ENCODE peak calls at places on chromosomes 12 and 14, in six cellular contexts. D is progenitor cell of endocrine pancreas, O is omental fat pad, A is bronchial epithelial cell, B is choroid plexus epithelial cell, Y is mesothelial cell of epicardium. C is an unnamed sample.

GRCh38 chr14:63517354-63517753 is 25.8 kb downstream of the PPP2R5E start:
- DNase-seq in B (peak), D (no peak), A (no peak), O (no peak), Y (no peak), C (no peak)

GRCh38 chr12:102539651-102540553 is 59.5 kb upstream of the IGF1 start:
- DNase-seq in Y (no peak), A (peak), D (no peak), B (peak), O (no peak), C (peak)

GRCh38 chr14:35969310-35969709 is 143.2 kb downstream of the BRMS1L start:
- DNase-seq in O (no peak), D (no peak), A (no peak), B (no peak), Y (no peak), C (no peak)

GRCh38 chr12:11862794-11863193 is 207.9 kb upstream of the BCL2L14 start:
- DNase-seq in D (no peak), O (no peak), Y (no peak), B (peak), A (no peak), C (peak)

GRCh38 chr12:130685850-130686249 is 30.2 kb downstream of the RIMBP2 start:
- DNase-seq in A (no peak), D (no peak), B (no peak), O (no peak), Y (no peak), C (no peak)

GRCh38 chr12:51437471-51437870 is 12.8 kb downstream of the SLC4A8 start:
- DNase-seq in D (no peak), Y (no peak), B (no peak), A (no peak), O (no peak), C (no peak)

GRCh38 chr12:10310926-10311705 is 3.4 kb downstream of the KLRD1 start:
- DNase-seq in B (peak), O (no peak), D (no peak), A (peak), Y (no peak), C (no peak)

GRCh38 chr14:77053046-77053841 is 24.7 kb upstream of the IRF2BPL start:
- DNase-seq in Y (peak), B (peak), O (peak), D (peak), A (no peak), C (peak)

DNA sequence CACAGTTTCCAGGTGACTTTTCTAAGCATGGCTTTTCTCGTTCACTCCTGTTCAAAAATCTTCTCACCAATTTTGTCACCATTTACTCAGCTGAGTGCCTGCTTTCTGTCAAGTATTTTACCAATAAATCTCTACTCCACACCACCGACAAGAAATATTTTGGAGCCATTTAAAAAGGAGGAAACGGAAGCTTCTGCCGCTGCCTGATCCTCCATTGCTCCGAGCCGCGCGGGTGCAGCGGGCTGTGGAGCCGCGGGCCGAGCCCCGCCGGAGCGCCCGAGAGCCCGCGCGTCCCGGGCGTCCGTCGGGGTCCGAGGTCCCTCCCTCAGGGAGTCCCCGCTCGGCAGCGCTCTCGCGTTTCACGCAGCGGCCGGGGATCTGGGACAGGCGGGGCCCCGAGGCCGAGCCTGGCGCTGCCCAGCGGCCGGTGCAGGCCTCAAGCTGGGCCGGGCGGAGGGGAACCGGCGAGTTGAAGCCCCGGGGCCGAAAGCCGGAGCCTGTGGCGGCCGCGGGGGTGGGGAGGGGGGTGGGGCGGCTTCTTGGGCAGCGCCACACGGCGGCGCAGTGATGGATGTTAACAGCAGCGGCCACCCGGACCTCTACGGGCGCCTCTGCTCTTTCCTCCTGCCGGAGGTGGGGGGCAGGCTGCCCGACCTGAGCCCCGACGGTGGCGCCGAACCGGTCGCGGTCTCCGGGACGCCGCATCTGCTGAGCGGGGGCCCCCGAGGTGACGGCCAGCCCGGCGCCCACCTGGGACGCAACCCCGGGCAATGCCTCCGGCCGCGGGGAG is 1.1 kb upstream of the HEBP1 start:
- DNase-seq in B (peak), D (peak), Y (peak), O (no peak), A (peak), C (peak)
- TF ChIP-seq CTCF in B (peak), D (peak), Y (no peak), O (no peak), A (peak), C (peak)

GRCh38 chr14:65286443-65286842 is 126.1 kb upstream of the FUT8 start:
- DNase-seq in A (no peak), B (no peak), Y (no peak), D (no peak), O (no peak), C (peak)
- TF ChIP-seq CTCF in A (no peak), B (peak), Y (no peak), D (peak), O (no peak), C (peak)

GRCh38 chr14:22386924-22387775 is 201.9 kb downstream of the DAD1 start:
- DNase-seq in O (peak), D (peak), A (peak), B (peak), Y (peak), C (peak)
- TF ChIP-seq CTCF in O (no peak), D (peak), A (peak), B (peak), Y (peak), C (peak)

GRCh38 chr14:92314182-92314581 is 8.8 kb upstream of the SLC24A4 start:
- DNase-seq in A (no peak), O (no peak), B (no peak), D (no peak), Y (no peak), C (peak)

GRCh38 chr14:92316116-92316515 is 6.8 kb upstream of the SLC24A4 start:
- DNase-seq in B (no peak), A (no peak), O (no peak), D (no peak), Y (no peak), C (no peak)

GRCh38 chr14:92316937-92317336 is 6.0 kb upstream of the SLC24A4 start:
- DNase-seq in Y (no peak), B (no peak), D (no peak), A (peak), O (no peak), C (no peak)

GRCh38 chr14:92317511-92317910 is 5.5 kb upstream of the SLC24A4 start:
- DNase-seq in Y (no peak), O (no peak), A (no peak), D (no peak), B (peak), C (peak)

GRCh38 chr14:92315050-92315785 is 7.7 kb upstream of the SLC24A4 start:
- DNase-seq in Y (no peak), D (no peak), A (no peak), O (no peak), B (no peak), C (no peak)
- TF ChIP-seq CTCF in Y (no peak), D (no peak), A (no peak), O (no peak), B (no peak), C (no peak)

GRCh38 chr14:56751471-56751870 is 58.8 kb downstream of the OTX2 start:
- DNase-seq in D (no peak), A (no peak), Y (no peak), B (no peak), O (no peak), C (no peak)
- TF ChIP-seq CTCF in D (peak), A (no peak), Y (no peak), B (no peak), O (no peak), C (no peak)

GRCh38 chr12:115898670-115899069 is 378.8 kb downstream of the MED13L start:
- DNase-seq in D (no peak), A (no peak), O (no peak), B (peak), Y (no peak), C (peak)
- TF ChIP-seq CTCF in D (no peak), A (no peak), O (no peak), B (peak), Y (no peak), C (peak)

DNA sequence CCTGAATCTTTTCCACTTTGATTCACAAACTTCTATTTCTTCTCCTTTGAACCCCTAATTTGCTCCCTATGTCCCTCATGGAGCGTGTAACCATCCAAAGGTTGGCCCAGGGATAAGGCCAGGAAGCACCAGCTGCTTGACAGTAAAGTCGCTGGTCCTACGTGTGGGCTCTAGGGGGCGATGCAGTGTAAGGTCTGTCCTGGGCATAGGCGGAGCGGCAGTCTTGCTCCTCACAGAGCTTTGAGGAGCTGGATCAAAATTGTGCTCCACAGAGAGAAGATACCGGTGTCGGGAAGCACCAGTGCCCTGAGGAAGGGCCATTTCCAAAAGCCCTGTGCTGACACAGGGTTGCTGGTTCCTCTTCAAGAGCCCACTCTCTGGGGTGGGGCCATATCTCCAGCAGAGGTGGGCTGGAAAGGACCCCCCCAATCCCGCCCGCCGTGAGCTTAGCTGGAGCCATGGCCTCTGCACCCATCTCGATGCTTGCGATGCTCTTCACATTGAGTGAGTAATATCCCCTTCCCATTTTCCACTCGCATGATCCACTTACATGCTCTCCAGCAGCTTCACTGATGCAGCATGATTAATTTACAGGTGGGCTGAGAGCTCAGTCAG is 49.9 kb upstream of the OR4E1 start:
- DNase-seq in Y (no peak), D (no peak), A (peak), B (peak), O (no peak), C (no peak)
- TF ChIP-seq CTCF in Y (no peak), D (peak), A (peak), B (peak), O (no peak), C (no peak)

GRCh38 chr12:48105867-48106563 is at the start of gene SENP1:
- DNase-seq in Y (peak), O (peak), D (peak), A (peak), B (peak), C (peak)
- TF ChIP-seq CTCF in Y (no peak), O (no peak), D (peak), A (peak), B (peak), C (peak)

DNA sequence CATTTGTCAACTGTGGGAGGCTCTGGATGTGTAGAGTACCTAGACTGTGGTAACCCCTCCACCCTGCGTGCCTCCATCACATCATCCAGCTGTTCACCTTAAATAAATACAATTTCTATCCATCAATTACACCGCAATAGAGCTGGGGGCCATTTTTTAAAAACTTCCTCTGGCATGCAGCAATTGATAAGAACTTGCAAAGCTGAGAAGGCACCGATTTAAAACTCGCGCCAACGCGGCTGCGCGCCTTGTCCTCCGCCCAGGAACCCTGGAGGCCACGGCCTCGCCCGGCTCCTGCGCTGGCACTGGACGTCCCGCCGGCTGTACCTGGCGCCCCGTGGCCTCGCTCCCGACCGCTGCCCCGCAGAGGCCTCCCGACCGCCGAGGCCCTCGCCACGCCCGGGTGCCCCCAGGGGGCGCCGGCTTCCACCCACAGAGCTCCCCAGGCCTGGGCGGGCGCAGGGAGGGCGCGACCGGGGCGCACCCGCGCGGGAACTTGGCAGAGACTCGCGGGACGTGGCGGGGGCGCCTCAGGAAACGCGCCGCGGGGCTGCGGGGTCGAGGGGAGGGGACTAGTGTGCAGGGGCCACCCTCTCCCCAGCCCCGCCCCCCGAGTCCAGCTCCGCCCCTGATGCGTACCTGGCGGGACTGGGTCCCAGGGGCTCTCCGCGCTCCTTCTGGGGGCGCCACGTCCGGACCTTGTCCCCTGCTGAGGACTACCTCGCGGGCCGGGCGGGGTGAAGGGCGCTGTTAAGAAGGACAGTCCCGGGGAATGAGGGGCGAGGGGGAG is 65.6 kb downstream of the TNFAIP2 start:
- DNase-seq in D (peak), O (no peak), Y (peak), A (no peak), B (no peak), C (peak)
- TF ChIP-seq CTCF in D (peak), O (no peak), Y (no peak), A (peak), B (no peak), C (peak)